ENCODE peak calls at places on chromosomes 7 and 10, in four cellular contexts. One of them, this sample, is unnamed.

GRCh38 chr10:112908507-112908906 is 41.5 kb upstream of the TCF7L2 start:
- DNase-seq in A549: no peak
- DNase-seq in K562: no peak
- DNase-seq in HepG2: no peak
- DNase-seq in this sample: no peak

GRCh38 chr7:106840342-106840741 is 24.7 kb upstream of the PIK3CG start:
- DNase-seq in HepG2: no peak
- DNase-seq in K562: no peak
- DNase-seq in A549: no peak
- DNase-seq in this sample: peak; percentile 83

GRCh38 chr7:148238926-148239325 is 351.6 kb upstream of the C7orf33 start:
- DNase-seq in A549: no peak
- DNase-seq in K562: no peak
- DNase-seq in HepG2: no peak
- DNase-seq in this sample: no peak

GRCh38 chr7:25389489-25390106 is 161.3 kb upstream of the NPVF start:
- DNase-seq in A549: peak; percentile 54
- DNase-seq in K562: peak; percentile 24
- DNase-seq in HepG2: peak; percentile 13
- DNase-seq in this sample: peak; percentile 42

GRCh38 chr7:108716783-108717182 is 147.1 kb downstream of the DNAJB9 start:
- DNase-seq in HepG2: no peak
- DNase-seq in A549: no peak
- DNase-seq in K562: no peak
- DNase-seq in this sample: peak; percentile 48

GRCh38 chr10:110864662-110865140 is 7.0 kb upstream of the PDCD4 start:
- DNase-seq in K562: no peak
- DNase-seq in A549: no peak
- DNase-seq in HepG2: no peak
- DNase-seq in this sample: no peak

GRCh38 chr7:136953386-136953785 is 84.9 kb downstream of the CHRM2 start:
- DNase-seq in HepG2: no peak
- DNase-seq in K562: no peak
- DNase-seq in A549: no peak
- DNase-seq in this sample: peak; percentile 79

GRCh38 chr10:93437946-93438795 is 44.0 kb downstream of the MYOF start:
- DNase-seq in A549: peak; percentile 45
- DNase-seq in HepG2: no peak
- DNase-seq in K562: no peak
- DNase-seq in this sample: peak; percentile 73

GRCh38 chr10:132624847-132625839 is 87.6 kb downstream of the INPP5A start:
- DNase-seq in A549: no peak
- DNase-seq in HepG2: no peak
- DNase-seq in K562: no peak
- DNase-seq in this sample: peak; percentile 20

GRCh38 chr7:82395147-82395546 is 48.4 kb downstream of the CACNA2D1 start:
- DNase-seq in A549: no peak
- DNase-seq in HepG2: no peak
- DNase-seq in K562: no peak
- DNase-seq in this sample: no peak

GRCh38 chr10:70967591-70968588 is 79.5 kb upstream of the PCBD1 start:
- DNase-seq in A549: no peak
- DNase-seq in K562: no peak
- DNase-seq in HepG2: no peak
- DNase-seq in this sample: peak; percentile 13

GRCh38 chr10:51007781-51008180 is 66.5 kb upstream of the PRKG1 start:
- DNase-seq in K562: no peak
- DNase-seq in HepG2: no peak
- DNase-seq in A549: no peak
- DNase-seq in this sample: peak; percentile 75

GRCh38 chr10:132664407-132664806 is 121.5 kb downstream of the NKX6-2 start:
- DNase-seq in K562: no peak
- DNase-seq in HepG2: no peak
- DNase-seq in A549: no peak
- DNase-seq in this sample: no peak

GRCh38 chr7:123881300-123881699 is 36.3 kb downstream of the HYAL4 start:
- DNase-seq in HepG2: no peak
- DNase-seq in A549: no peak
- DNase-seq in K562: no peak
- DNase-seq in this sample: no peak

GRCh38 chr7:155424301-155425010 is 33.5 kb upstream of the EN2 start:
- DNase-seq in A549: no peak
- DNase-seq in HepG2: no peak
- DNase-seq in K562: no peak
- DNase-seq in this sample: no peak

GRCh38 chr10:59037018-59037389 is 139.4 kb upstream of the PHYHIPL start:
- DNase-seq in K562: no peak
- DNase-seq in A549: no peak
- DNase-seq in HepG2: no peak
- DNase-seq in this sample: no peak

GRCh38 chr7:104126411-104126841 is 81.4 kb downstream of the ORC5 start:
- DNase-seq in A549: no peak
- DNase-seq in HepG2: no peak
- DNase-seq in K562: no peak
- DNase-seq in this sample: no peak

GRCh38 chr7:28240466-28240865 is 59.9 kb upstream of the JAZF1 start:
- DNase-seq in K562: no peak
- DNase-seq in HepG2: no peak
- DNase-seq in A549: no peak
- DNase-seq in this sample: no peak

GRCh38 chr7:158827411-158828342 is 1.6 kb downstream of the ESYT2 start:
- DNase-seq in A549: peak; percentile 63
- DNase-seq in K562: peak; percentile 48
- DNase-seq in HepG2: no peak
- DNase-seq in this sample: peak; percentile 40

DNA sequence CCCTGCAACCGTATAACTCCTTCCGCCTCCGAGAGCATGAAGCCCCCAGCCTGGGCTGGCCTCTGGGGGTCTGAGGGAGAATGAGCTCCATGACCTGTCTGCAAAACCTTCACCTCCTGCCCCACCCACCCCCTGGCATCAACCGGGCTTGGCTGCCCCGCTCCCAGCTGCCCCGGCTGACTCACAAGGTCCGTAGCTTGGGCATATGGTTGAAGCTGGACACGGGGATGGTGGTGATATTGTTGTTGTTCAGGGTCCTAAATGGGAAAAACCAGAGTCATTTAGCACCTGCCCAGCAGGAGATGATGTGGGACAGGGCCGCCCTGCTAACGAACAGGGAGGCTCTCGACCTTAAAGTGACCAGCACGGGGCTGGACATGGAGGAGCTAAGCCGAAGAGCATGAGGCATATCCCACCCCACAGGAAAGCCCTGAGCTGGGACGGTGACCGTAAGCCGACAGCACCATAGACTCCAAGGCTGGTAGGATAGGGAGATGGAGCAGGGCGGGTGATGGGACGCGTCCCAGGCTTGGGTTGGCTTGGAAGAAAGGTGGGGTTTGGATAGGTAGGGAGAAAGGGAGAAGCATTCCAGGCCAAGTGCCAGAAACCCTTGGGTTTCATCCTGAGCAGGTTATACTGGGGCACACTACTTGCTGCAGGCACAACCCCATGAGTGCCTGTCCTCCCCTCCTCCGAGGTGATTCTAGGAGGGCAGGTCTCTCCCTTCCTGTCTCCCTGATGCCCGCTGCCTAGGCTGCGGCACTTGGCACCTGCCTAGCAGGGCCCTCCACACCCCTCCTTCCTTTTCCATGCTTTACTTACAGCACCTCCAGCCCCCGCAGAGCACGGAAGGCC is 121.5 kb downstream of the SLIT1 start:
- DNase-seq in HepG2: no peak
- DNase-seq in K562: no peak
- DNase-seq in A549: no peak
- DNase-seq in this sample: no peak
- TF ChIP-seq MAZ in HepG2: no peak
- TF ChIP-seq MAZ in K562: no peak
- TF ChIP-seq MAZ in A549: no peak
- TF ChIP-seq MAZ in this sample: no peak

GRCh38 chr10:101062231-101063161 is 707 bp downstream of the KAZALD1 start:
- DNase-seq in A549: peak; percentile 75
- DNase-seq in HepG2: peak; percentile 68
- DNase-seq in K562: peak; percentile 52
- DNase-seq in this sample: peak; percentile 43
- TF ChIP-seq MAZ in A549: no peak
- TF ChIP-seq MAZ in HepG2: peak; percentile 95
- TF ChIP-seq MAZ in K562: peak; percentile 60
- TF ChIP-seq MAZ in this sample: peak; percentile 26

GRCh38 chr10:114347191-114347739 is 57.0 kb downstream of the AFAP1L2 start:
- DNase-seq in HepG2: no peak
- DNase-seq in K562: no peak
- DNase-seq in A549: no peak
- DNase-seq in this sample: no peak

GRCh38 chr10:114343623-114344306 is 60.5 kb downstream of the AFAP1L2 start:
- DNase-seq in HepG2: no peak
- DNase-seq in K562: no peak
- DNase-seq in A549: no peak
- DNase-seq in this sample: no peak

GRCh38 chr10:114345701-114346100 is 58.6 kb downstream of the AFAP1L2 start:
- DNase-seq in A549: no peak
- DNase-seq in HepG2: no peak
- DNase-seq in K562: no peak
- DNase-seq in this sample: no peak

GRCh38 chr10:114347791-114348190 is 56.5 kb downstream of the AFAP1L2 start:
- DNase-seq in HepG2: no peak
- DNase-seq in K562: no peak
- DNase-seq in A549: no peak
- DNase-seq in this sample: no peak

GRCh38 chr10:114346176-114347031 is 57.9 kb downstream of the AFAP1L2 start:
- DNase-seq in A549: no peak
- DNase-seq in HepG2: no peak
- DNase-seq in K562: no peak
- DNase-seq in this sample: no peak
- TF ChIP-seq MAZ in A549: no peak
- TF ChIP-seq MAZ in HepG2: no peak
- TF ChIP-seq MAZ in K562: no peak
- TF ChIP-seq MAZ in this sample: no peak

GRCh38 chr7:875051-875450 is 1.3 kb upstream of the GET4 start:
- DNase-seq in A549: no peak
- DNase-seq in K562: no peak
- DNase-seq in HepG2: no peak
- DNase-seq in this sample: no peak

GRCh38 chr7:877312-878232 is 1.2 kb downstream of the GET4 start:
- DNase-seq in A549: no peak
- DNase-seq in K562: peak; percentile 89
- DNase-seq in HepG2: peak; percentile 23
- DNase-seq in this sample: no peak

GRCh38 chr7:875476-876076 is 778 bp upstream of the GET4 start:
- DNase-seq in HepG2: no peak
- DNase-seq in A549: no peak
- DNase-seq in K562: no peak
- DNase-seq in this sample: no peak

GRCh38 chr7:876077-876971 is at the start of gene GET4:
- DNase-seq in K562: peak; percentile 89
- DNase-seq in A549: peak; percentile 96
- DNase-seq in HepG2: peak; percentile 65
- DNase-seq in this sample: peak; percentile 93

DNA sequence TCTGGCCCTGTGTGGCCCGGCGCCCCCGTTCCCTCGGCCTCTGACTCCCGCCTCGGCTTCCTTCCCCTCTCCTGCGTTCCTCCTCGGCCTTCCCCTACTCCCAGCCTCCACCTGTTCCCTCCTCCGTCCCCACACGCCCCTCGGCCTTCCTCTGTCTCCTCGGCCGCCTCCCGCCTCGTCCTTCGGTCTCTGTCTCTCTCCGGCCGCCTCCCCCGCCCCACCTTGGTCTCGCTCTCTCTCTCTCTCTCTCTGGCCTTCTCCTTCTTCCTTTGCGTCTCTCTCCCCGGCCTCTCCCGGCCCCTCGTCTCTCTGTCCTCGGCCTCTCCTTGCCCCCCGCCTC is 588 bp downstream of the GET4 start:
- DNase-seq in HepG2: no peak
- DNase-seq in A549: peak; percentile 51
- DNase-seq in K562: no peak
- DNase-seq in this sample: no peak
- TF ChIP-seq MAZ in HepG2: no peak
- TF ChIP-seq MAZ in A549: no peak
- TF ChIP-seq MAZ in K562: peak; percentile 5
- TF ChIP-seq MAZ in this sample: peak; percentile 11

DNA sequence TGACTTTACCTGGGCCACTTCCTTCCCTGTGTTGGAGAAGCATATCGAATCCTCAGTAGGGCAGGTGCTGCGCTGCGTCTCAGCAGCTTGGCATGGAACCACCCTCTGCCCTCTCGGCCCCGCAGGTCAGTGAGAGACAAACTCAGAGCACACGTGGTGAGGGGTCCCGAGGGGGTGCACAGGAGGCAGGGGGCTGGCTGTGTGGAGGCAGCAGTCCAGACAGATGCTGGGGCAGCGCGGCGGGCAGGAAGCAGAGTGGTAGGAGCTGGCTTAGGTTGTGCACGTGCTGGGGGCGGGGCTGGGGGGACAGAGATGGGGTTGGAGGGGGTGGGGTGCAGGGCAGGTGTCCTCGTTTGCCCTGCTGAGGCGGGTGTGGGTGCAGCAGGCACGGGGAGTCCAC is 33.1 kb downstream of the NUB1 start:
- DNase-seq in K562: no peak
- DNase-seq in HepG2: no peak
- DNase-seq in A549: no peak
- DNase-seq in this sample: no peak
- TF ChIP-seq MAZ in K562: no peak
- TF ChIP-seq MAZ in HepG2: no peak
- TF ChIP-seq MAZ in A549: no peak
- TF ChIP-seq MAZ in this sample: no peak

This sample was measured in IMR-90.